ENCODE peak calls at places on chromosomes 3 and 15, in four cellular contexts. One of them, this sample, is unnamed.
A peak's percentile ranks its signal among the peaks of the same experiment; 100 is the strongest.

GRCh38 chr3:10667269-10667668 is 148.8 kb upstream of the SLC6A11 start:
- DNase-seq in kidney: no peak
- DNase-seq in GM12865: peak; percentile 50
- DNase-seq in lower lobe of right lung: no peak
- DNase-seq in this sample: no peak

GRCh38 chr3:14150078-14150477 is 25.2 kb downstream of the TMEM43 start:
- DNase-seq in kidney: no peak
- DNase-seq in GM12865: no peak
- DNase-seq in lower lobe of right lung: no peak
- DNase-seq in this sample: no peak

GRCh38 chr3:153343988-153344782 is 182.2 kb downstream of the RAP2B start:
- DNase-seq in kidney: no peak
- DNase-seq in GM12865: no peak
- DNase-seq in lower lobe of right lung: no peak
- DNase-seq in this sample: no peak

GRCh38 chr3:2653706-2654105 is 456.5 kb downstream of the IL5RA start:
- DNase-seq in kidney: no peak
- DNase-seq in GM12865: no peak
- DNase-seq in lower lobe of right lung: no peak
- DNase-seq in this sample: no peak

GRCh38 chr3:122001892-122002291 is 20.2 kb downstream of the ILDR1 start:
- DNase-seq in kidney: no peak
- DNase-seq in GM12865: no peak
- DNase-seq in lower lobe of right lung: no peak
- DNase-seq in this sample: no peak

GRCh38 chr15:89115547-89115946 is 27.3 kb downstream of the ABHD2 start:
- DNase-seq in kidney: no peak
- DNase-seq in GM12865: no peak
- DNase-seq in lower lobe of right lung: no peak
- DNase-seq in this sample: no peak

GRCh38 chr3:46665763-46666470 is 27.6 kb downstream of the ALS2CL start:
- DNase-seq in kidney: peak; percentile 61
- DNase-seq in GM12865: no peak
- DNase-seq in lower lobe of right lung: peak; percentile 29
- DNase-seq in this sample: no peak

GRCh38 chr3:197297020-197297419 is 1.4 kb downstream of the DLG1 start:
- DNase-seq in kidney: no peak
- DNase-seq in GM12865: no peak
- DNase-seq in lower lobe of right lung: no peak
- DNase-seq in this sample: no peak

GRCh38 chr3:34140606-34141005 is 342.2 kb downstream of the PDCD6IP start:
- DNase-seq in kidney: no peak
- DNase-seq in GM12865: no peak
- DNase-seq in lower lobe of right lung: no peak
- DNase-seq in this sample: no peak

GRCh38 chr3:184180165-184180564 is 5.5 kb downstream of the AP2M1 start:
- DNase-seq in kidney: no peak
- DNase-seq in GM12865: no peak
- DNase-seq in lower lobe of right lung: no peak
- DNase-seq in this sample: no peak

GRCh38 chr3:39404943-39405686 is 1.4 kb upstream of the RPSA start:
- DNase-seq in kidney: no peak
- DNase-seq in GM12865: no peak
- DNase-seq in lower lobe of right lung: no peak
- DNase-seq in this sample: no peak

GRCh38 chr3:63441262-63441661 is 163.2 kb downstream of the SYNPR start:
- DNase-seq in kidney: no peak
- DNase-seq in GM12865: no peak
- DNase-seq in lower lobe of right lung: no peak
- DNase-seq in this sample: no peak

GRCh38 chr15:70892912-70893560 is 410 bp downstream of the LRRC49 start:
- DNase-seq in kidney: no peak
- DNase-seq in GM12865: peak; percentile 48
- DNase-seq in lower lobe of right lung: no peak
- DNase-seq in this sample: no peak

GRCh38 chr15:87045741-87046140 is 966.1 kb downstream of the AGBL1 start:
- DNase-seq in kidney: no peak
- DNase-seq in GM12865: no peak
- DNase-seq in lower lobe of right lung: no peak
- DNase-seq in this sample: no peak

GRCh38 chr3:189237516-189237915 is 65.7 kb downstream of the TPRG1 start:
- DNase-seq in kidney: no peak
- DNase-seq in GM12865: no peak
- DNase-seq in lower lobe of right lung: no peak
- DNase-seq in this sample: no peak

GRCh38 chr3:194050782-194051320 is 85.1 kb upstream of the HES1 start:
- DNase-seq in kidney: no peak
- DNase-seq in GM12865: no peak
- DNase-seq in lower lobe of right lung: no peak
- DNase-seq in this sample: no peak

GRCh38 chr3:113914646-113915045 is 33.2 kb upstream of the ZDHHC23 start:
- DNase-seq in kidney: no peak
- DNase-seq in GM12865: no peak
- DNase-seq in lower lobe of right lung: no peak
- DNase-seq in this sample: no peak

GRCh38 chr15:88484781-88485246 is 17.3 kb downstream of the MRPS11 start:
- DNase-seq in kidney: no peak
- DNase-seq in GM12865: no peak
- DNase-seq in lower lobe of right lung: no peak
- DNase-seq in this sample: no peak

GRCh38 chr3:191966556-191966955 is 505.6 kb downstream of the PYDC2 start:
- DNase-seq in kidney: no peak
- DNase-seq in GM12865: no peak
- DNase-seq in lower lobe of right lung: no peak
- DNase-seq in this sample: no peak

GRCh38 chr15:48989175-48989574 is 25.5 kb upstream of the SHC4 start:
- DNase-seq in kidney: no peak
- DNase-seq in GM12865: no peak
- DNase-seq in lower lobe of right lung: no peak
- DNase-seq in this sample: no peak

GRCh38 chr3:90129710-90130109 is 1022.3 kb downstream of the EPHA3 start:
- DNase-seq in kidney: no peak
- DNase-seq in GM12865: no peak
- DNase-seq in lower lobe of right lung: no peak
- DNase-seq in this sample: no peak

GRCh38 chr15:91203619-91204018 is 103.6 kb downstream of the SV2B start:
- DNase-seq in kidney: no peak
- DNase-seq in GM12865: no peak
- DNase-seq in lower lobe of right lung: no peak
- DNase-seq in this sample: no peak

GRCh38 chr15:62740141-62741004 is 302.2 kb upstream of the TPM1 start:
- DNase-seq in kidney: no peak
- DNase-seq in GM12865: no peak
- DNase-seq in lower lobe of right lung: no peak
- DNase-seq in this sample: no peak

GRCh38 chr3:158264894-158265293 is 155.0 kb downstream of the RSRC1 start:
- DNase-seq in kidney: no peak
- DNase-seq in GM12865: no peak
- DNase-seq in lower lobe of right lung: no peak
- DNase-seq in this sample: no peak

GRCh38 chr3:158267015-158267414 is 157.1 kb downstream of the RSRC1 start:
- DNase-seq in kidney: no peak
- DNase-seq in GM12865: no peak
- DNase-seq in lower lobe of right lung: no peak
- DNase-seq in this sample: no peak

GRCh38 chr3:158260392-158260791 is 150.5 kb downstream of the RSRC1 start:
- DNase-seq in kidney: no peak
- DNase-seq in GM12865: no peak
- DNase-seq in lower lobe of right lung: no peak
- DNase-seq in this sample: no peak

GRCh38 chr3:158258619-158259018 is 148.7 kb downstream of the RSRC1 start:
- DNase-seq in kidney: no peak
- DNase-seq in GM12865: no peak
- DNase-seq in lower lobe of right lung: no peak
- DNase-seq in this sample: no peak

GRCh38 chr3:158261371-158261991 is 151.6 kb downstream of the RSRC1 start:
- DNase-seq in kidney: no peak
- DNase-seq in GM12865: no peak
- DNase-seq in lower lobe of right lung: no peak
- DNase-seq in this sample: no peak
- TF ChIP-seq CTCF in kidney: no peak
- TF ChIP-seq CTCF in GM12865: no peak
- TF ChIP-seq CTCF in lower lobe of right lung: no peak
- TF ChIP-seq CTCF in this sample: no peak

GRCh38 chr3:138348107-138348949 is at the start of gene MRAS:
- DNase-seq in kidney: peak; percentile 94
- DNase-seq in GM12865: no peak
- DNase-seq in lower lobe of right lung: peak; percentile 87
- DNase-seq in this sample: peak; percentile 60
- TF ChIP-seq CTCF in kidney: peak; percentile 23
- TF ChIP-seq CTCF in GM12865: no peak
- TF ChIP-seq CTCF in lower lobe of right lung: peak; percentile 56
- TF ChIP-seq CTCF in this sample: peak; percentile 48

GRCh38 chr15:78265137-78265460 is 737 bp downstream of the DNAJA4 start:
- DNase-seq in kidney: peak; percentile 78
- DNase-seq in GM12865: no peak
- DNase-seq in lower lobe of right lung: no peak
- DNase-seq in this sample: no peak

GRCh38 chr15:78263351-78263781 is 996 bp upstream of the DNAJA4 start:
- DNase-seq in kidney: no peak
- DNase-seq in GM12865: no peak
- DNase-seq in lower lobe of right lung: no peak
- DNase-seq in this sample: no peak

GRCh38 chr15:78263907-78264303 is 457 bp upstream of the DNAJA4 start:
- DNase-seq in kidney: no peak
- DNase-seq in GM12865: no peak
- DNase-seq in lower lobe of right lung: no peak
- DNase-seq in this sample: no peak

GRCh38 chr15:78265752-78266224 is 1.4 kb downstream of the DNAJA4 start:
- DNase-seq in kidney: no peak
- DNase-seq in GM12865: no peak
- DNase-seq in lower lobe of right lung: no peak
- DNase-seq in this sample: no peak

DNA sequence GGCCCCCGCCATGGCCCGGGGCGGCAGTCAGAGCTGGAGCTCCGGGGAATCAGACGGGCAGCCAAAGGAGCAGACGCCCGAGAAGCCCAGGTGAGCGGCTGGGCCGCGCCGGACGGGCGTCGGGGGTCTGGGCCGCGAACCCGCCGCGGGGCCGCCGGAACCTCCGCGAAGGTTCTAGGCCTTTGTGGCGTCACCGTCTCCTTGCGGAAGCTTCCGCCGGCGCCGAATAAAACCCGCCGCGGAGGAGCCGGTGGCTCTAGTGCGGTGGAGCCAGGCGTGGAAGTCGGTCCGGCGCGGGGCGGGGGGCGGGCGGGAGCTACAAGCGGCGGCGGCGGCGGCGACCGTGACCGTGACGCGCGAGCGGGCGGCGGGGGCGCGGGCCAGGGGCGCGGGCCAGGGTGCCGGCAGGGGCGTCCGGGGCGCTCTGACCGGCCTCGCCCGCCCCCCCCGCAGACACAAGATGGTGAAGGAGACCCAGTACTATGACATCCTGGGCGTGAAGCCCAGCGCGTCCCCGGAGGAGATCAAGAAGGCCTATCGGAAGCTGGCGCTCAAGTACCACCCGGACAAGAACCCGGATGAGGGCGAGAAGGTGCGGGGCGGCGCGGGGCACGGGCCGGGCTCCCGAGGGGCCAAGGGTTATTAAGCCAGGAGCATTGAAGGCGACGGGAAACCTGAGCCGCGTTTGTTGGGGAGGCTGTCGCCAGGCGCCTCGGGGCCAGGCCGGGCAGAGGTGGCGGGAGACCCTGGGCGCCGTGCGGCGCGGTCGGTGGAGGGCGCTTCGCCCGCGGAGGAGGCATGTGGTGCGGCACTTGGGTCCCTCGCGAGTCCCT is at the start of gene DNAJA4:
- DNase-seq in kidney: peak; percentile 85
- DNase-seq in GM12865: peak; percentile 75
- DNase-seq in lower lobe of right lung: peak; percentile 74
- DNase-seq in this sample: peak; percentile 58
- TF ChIP-seq CTCF in kidney: no peak
- TF ChIP-seq CTCF in GM12865: peak; percentile 35
- TF ChIP-seq CTCF in lower lobe of right lung: peak; percentile 29
- TF ChIP-seq CTCF in this sample: peak; percentile 22

DNA sequence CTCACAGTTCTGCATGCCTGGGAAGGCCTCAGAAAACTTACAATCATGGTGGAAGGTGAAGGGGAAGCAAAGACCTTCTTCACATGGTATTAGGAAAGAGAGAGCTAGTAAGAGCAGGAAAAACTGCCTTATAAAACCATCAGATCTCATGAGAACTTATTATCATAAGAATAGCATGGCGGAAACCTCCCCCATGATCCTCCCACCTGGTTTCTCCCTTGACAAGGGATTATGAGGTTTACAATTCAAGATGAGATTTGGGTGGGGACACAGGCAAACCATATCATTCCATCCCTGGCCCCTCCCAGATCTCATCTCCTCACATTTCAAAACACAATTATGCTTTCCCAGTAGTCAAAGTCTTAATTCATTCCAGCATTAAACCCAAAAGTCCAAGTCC is 34.6 kb upstream of the TMEM45A start:
- DNase-seq in kidney: no peak
- DNase-seq in GM12865: no peak
- DNase-seq in lower lobe of right lung: no peak
- DNase-seq in this sample: no peak
- TF ChIP-seq CTCF in kidney: no peak
- TF ChIP-seq CTCF in GM12865: no peak
- TF ChIP-seq CTCF in lower lobe of right lung: no peak
- TF ChIP-seq CTCF in this sample: no peak

GRCh38 chr3:56753206-56753605 is 48.5 kb downstream of the ARHGEF3 start:
- DNase-seq in kidney: no peak
- DNase-seq in GM12865: peak; percentile 88
- DNase-seq in lower lobe of right lung: no peak
- DNase-seq in this sample: no peak
- TF ChIP-seq CTCF in kidney: no peak
- TF ChIP-seq CTCF in GM12865: no peak
- TF ChIP-seq CTCF in lower lobe of right lung: no peak
- TF ChIP-seq CTCF in this sample: no peak

GRCh38 chr3:68999605-69000004 is 13.9 kb downstream of the EOGT start:
- DNase-seq in kidney: no peak
- DNase-seq in GM12865: no peak
- DNase-seq in lower lobe of right lung: no peak
- DNase-seq in this sample: no peak

GRCh38 chr3:68996356-68996995 is 17.0 kb downstream of the EOGT start:
- DNase-seq in kidney: no peak
- DNase-seq in GM12865: no peak
- DNase-seq in lower lobe of right lung: no peak
- DNase-seq in this sample: no peak

GRCh38 chr3:68997887-68998286 is 15.6 kb downstream of the EOGT start:
- DNase-seq in kidney: no peak
- DNase-seq in GM12865: no peak
- DNase-seq in lower lobe of right lung: no peak
- DNase-seq in this sample: no peak
- TF ChIP-seq CTCF in kidney: no peak
- TF ChIP-seq CTCF in GM12865: no peak
- TF ChIP-seq CTCF in lower lobe of right lung: no peak
- TF ChIP-seq CTCF in this sample: peak; percentile 50

GRCh38 chr3:157204880-157205279 is 44.9 kb upstream of the CCNL1 start:
- DNase-seq in kidney: no peak
- DNase-seq in GM12865: no peak
- DNase-seq in lower lobe of right lung: no peak
- DNase-seq in this sample: no peak
- TF ChIP-seq CTCF in kidney: no peak
- TF ChIP-seq CTCF in GM12865: no peak
- TF ChIP-seq CTCF in lower lobe of right lung: no peak
- TF ChIP-seq CTCF in this sample: no peak